ENCODE peak calls at places on chromosomes 6 and 20, in nine cellular contexts. T is putamen; J is AG04450; B is astrocyte of the cerebellum; Q is stimulated activated CD8-positive, alpha-beta memory T cell treated with anti-CD3 and anti-CD28 coated beads, Interleukin-7, amount 100 ng/mL, for 24 hours; P is GM04504; W is cortex of kidney; O is Caki2; K is Calu3. Y is an unnamed sample.

GRCh38 chr20:20567712-20568111 is 144.7 kb downstream of the RALGAPA2 start:
- DNase-seq in K (no peak), T (no peak), J (no peak), O (no peak), Q (no peak), B (no peak), W (no peak), P (no peak), Y (no peak)

GRCh38 chr6:146077992-146078391 is 49.1 kb downstream of the GRM1 start:
- DNase-seq in Q (no peak), B (no peak), J (no peak), K (no peak), P (no peak), T (no peak), O (no peak), W (no peak), Y (no peak)

GRCh38 chr6:148044261-148044731 is 298.3 kb upstream of the SASH1 start:
- DNase-seq in O (no peak), J (peak), K (no peak), B (peak), Q (no peak), T (no peak), P (no peak), W (no peak), Y (peak)

GRCh38 chr6:20202070-20202658 is 10.1 kb downstream of the MBOAT1 start:
- DNase-seq in Q (no peak), O (peak), B (no peak), W (no peak), T (no peak), P (no peak), K (no peak), J (no peak), Y (no peak)

GRCh38 chr6:56699066-56699654 is 56.5 kb upstream of the DST start:
- DNase-seq in J (no peak), T (no peak), P (no peak), O (peak), K (no peak), Q (no peak), W (no peak), B (no peak), Y (no peak)

GRCh38 chr20:51749674-51750036 is 18.5 kb downstream of the ATP9A start:
- DNase-seq in O (peak), Q (no peak), K (no peak), B (no peak), J (no peak), T (no peak), P (no peak), W (no peak), Y (no peak)

GRCh38 chr20:36234771-36235320 is 1.4 kb upstream of the AAR2 start:
- DNase-seq in W (no peak), J (no peak), O (no peak), T (no peak), P (no peak), Q (no peak), B (no peak), K (no peak), Y (no peak)

GRCh38 chr6:84390334-84390733 is 162.9 kb upstream of the CEP162 start:
- DNase-seq in K (no peak), J (no peak), T (no peak), O (no peak), B (no peak), W (no peak), Q (no peak), P (no peak), Y (no peak)

GRCh38 chr6:53148684-53149083 is at the start of gene GCM1:
- DNase-seq in J (no peak), W (no peak), T (no peak), O (no peak), P (no peak), B (no peak), Q (no peak), K (no peak), Y (no peak)